ENCODE peak calls at places on chromosomes 5 and 9, in seven cellular contexts. S, H, Q, M, R, Z and I are unnamed samples.

GRCh38 chr5:168612123-168612522 is 33.0 kb upstream of the PANK3 start:
- DNase-seq in S (no peak), H (peak), Q (no peak), M (no peak), R (no peak), Z (no peak), I (no peak)

GRCh38 chr9:96009690-96010477 is 134.4 kb downstream of the ERCC6L2 start:
- DNase-seq in S (no peak), H (no peak), Q (peak), M (peak), R (no peak), Z (peak), I (no peak)

GRCh38 chr5:65867509-65868195 is 58.7 kb upstream of the ERBIN start:
- DNase-seq in S (no peak), H (peak), Q (no peak), M (no peak), R (no peak), Z (no peak), I (no peak)

GRCh38 chr5:168600409-168600808 is 21.2 kb upstream of the PANK3 start:
- DNase-seq in S (peak), H (no peak), Q (no peak), M (no peak), R (no peak), Z (no peak), I (no peak)

GRCh38 chr9:119963258-119963797 is 594.1 kb upstream of the BRINP1 start:
- DNase-seq in S (peak), H (no peak), Q (no peak), M (no peak), R (no peak), Z (no peak), I (peak)

GRCh38 chr5:135193213-135194125 is 159.4 kb upstream of the PITX1 start:
- DNase-seq in S (no peak), H (no peak), Q (no peak), M (no peak), R (peak), Z (no peak), I (no peak)

GRCh38 chr5:120532835-120533234 is 68.7 kb downstream of the PRR16 start:
- DNase-seq in S (peak), H (no peak), Q (no peak), M (no peak), R (no peak), Z (no peak), I (no peak)

GRCh38 chr5:151622367-151623097 is 31.4 kb upstream of the FAT2 start:
- DNase-seq in S (no peak), H (peak), Q (no peak), M (no peak), R (no peak), Z (no peak), I (no peak)

GRCh38 chr5:119323630-119324000 is 32.2 kb upstream of the TNFAIP8 start:
- DNase-seq in S (no peak), H (peak), Q (peak), M (no peak), R (no peak), Z (no peak), I (no peak)

GRCh38 chr5:6704361-6704851 is 8.8 kb upstream of the TENT4A start:
- DNase-seq in S (no peak), H (no peak), Q (no peak), M (no peak), R (no peak), Z (no peak), I (no peak)

GRCh38 chr5:159402328-159402727 is 72.0 kb upstream of the IL12B start:
- DNase-seq in S (no peak), H (no peak), Q (no peak), M (no peak), R (no peak), Z (no peak), I (no peak)